ENCODE peak calls at places on chromosome 12, in seven cellular contexts. One of them, this sample, is unnamed.

GRCh38 chr12:94242871-94243270 is 94.5 kb downstream of the PLXNC1 start:
- DNase-seq in fibroblast of pulmonary artery: no peak
- DNase-seq in heart left ventricle: no peak
- DNase-seq in lower lobe of right lung: no peak
- DNase-seq in iPS DF 6.9: no peak
- DNase-seq in tibial nerve: no peak
- DNase-seq in naive thymus-derived CD4-positive, alpha-beta T cell: no peak
- DNase-seq in this sample: no peak

GRCh38 chr12:28939427-28939826 is 209.7 kb upstream of the FAR2 start:
- DNase-seq in fibroblast of pulmonary artery: no peak
- DNase-seq in heart left ventricle: no peak
- DNase-seq in lower lobe of right lung: no peak
- DNase-seq in iPS DF 6.9: no peak
- DNase-seq in tibial nerve: no peak
- DNase-seq in naive thymus-derived CD4-positive, alpha-beta T cell: no peak
- DNase-seq in this sample: no peak

GRCh38 chr12:7869137-7869536 is 3.6 kb downstream of the SLC2A14 start:
- DNase-seq in fibroblast of pulmonary artery: no peak
- DNase-seq in heart left ventricle: no peak
- DNase-seq in lower lobe of right lung: no peak
- DNase-seq in iPS DF 6.9: no peak
- DNase-seq in tibial nerve: no peak
- DNase-seq in naive thymus-derived CD4-positive, alpha-beta T cell: no peak
- DNase-seq in this sample: no peak

GRCh38 chr12:6367969-6368892 is 7.1 kb downstream of the SCNN1A start:
- DNase-seq in fibroblast of pulmonary artery: no peak
- DNase-seq in heart left ventricle: no peak
- DNase-seq in lower lobe of right lung: peak
- DNase-seq in iPS DF 6.9: no peak
- DNase-seq in tibial nerve: no peak
- DNase-seq in naive thymus-derived CD4-positive, alpha-beta T cell: no peak
- DNase-seq in this sample: no peak

GRCh38 chr12:120247621-120248030 is 17.9 kb downstream of the PXN start:
- DNase-seq in fibroblast of pulmonary artery: peak
- DNase-seq in heart left ventricle: no peak
- DNase-seq in lower lobe of right lung: no peak
- DNase-seq in iPS DF 6.9: no peak
- DNase-seq in tibial nerve: no peak
- DNase-seq in naive thymus-derived CD4-positive, alpha-beta T cell: no peak
- DNase-seq in this sample: peak

GRCh38 chr12:122106891-122107660 is 28.5 kb downstream of the MLXIP start:
- DNase-seq in fibroblast of pulmonary artery: no peak
- DNase-seq in heart left ventricle: peak
- DNase-seq in lower lobe of right lung: peak
- DNase-seq in iPS DF 6.9: no peak
- DNase-seq in tibial nerve: no peak
- DNase-seq in naive thymus-derived CD4-positive, alpha-beta T cell: no peak
- DNase-seq in this sample: no peak

GRCh38 chr12:76106631-76107030 is 22.1 kb upstream of the NAP1L1 start:
- DNase-seq in fibroblast of pulmonary artery: no peak
- DNase-seq in heart left ventricle: no peak
- DNase-seq in lower lobe of right lung: no peak
- DNase-seq in iPS DF 6.9: no peak
- DNase-seq in tibial nerve: no peak
- DNase-seq in naive thymus-derived CD4-positive, alpha-beta T cell: no peak
- DNase-seq in this sample: no peak

GRCh38 chr12:39103552-39104165 is 198.3 kb upstream of the CPNE8 start:
- DNase-seq in fibroblast of pulmonary artery: peak
- DNase-seq in heart left ventricle: peak
- DNase-seq in lower lobe of right lung: no peak
- DNase-seq in iPS DF 6.9: peak
- DNase-seq in tibial nerve: no peak
- DNase-seq in naive thymus-derived CD4-positive, alpha-beta T cell: peak
- DNase-seq in this sample: no peak

GRCh38 chr12:89846473-89846872 is 137.8 kb upstream of the ATP2B1 start:
- DNase-seq in fibroblast of pulmonary artery: no peak
- DNase-seq in heart left ventricle: no peak
- DNase-seq in lower lobe of right lung: no peak
- DNase-seq in iPS DF 6.9: no peak
- DNase-seq in tibial nerve: no peak
- DNase-seq in naive thymus-derived CD4-positive, alpha-beta T cell: no peak
- DNase-seq in this sample: no peak

GRCh38 chr12:122028601-122029560 is 7.2 kb downstream of the BCL7A start:
- DNase-seq in fibroblast of pulmonary artery: no peak
- DNase-seq in heart left ventricle: no peak
- DNase-seq in lower lobe of right lung: no peak
- DNase-seq in iPS DF 6.9: no peak
- DNase-seq in tibial nerve: no peak
- DNase-seq in naive thymus-derived CD4-positive, alpha-beta T cell: no peak
- DNase-seq in this sample: no peak

GRCh38 chr12:123034022-123034541 is 53.6 kb downstream of the ARL6IP4 start:
- DNase-seq in fibroblast of pulmonary artery: no peak
- DNase-seq in heart left ventricle: no peak
- DNase-seq in lower lobe of right lung: no peak
- DNase-seq in iPS DF 6.9: no peak
- DNase-seq in tibial nerve: no peak
- DNase-seq in naive thymus-derived CD4-positive, alpha-beta T cell: peak
- DNase-seq in this sample: no peak

GRCh38 chr12:32098112-32098511 is 8.5 kb upstream of the BICD1 start:
- DNase-seq in fibroblast of pulmonary artery: no peak
- DNase-seq in heart left ventricle: no peak
- DNase-seq in lower lobe of right lung: no peak
- DNase-seq in iPS DF 6.9: no peak
- DNase-seq in tibial nerve: no peak
- DNase-seq in naive thymus-derived CD4-positive, alpha-beta T cell: no peak
- DNase-seq in this sample: no peak

GRCh38 chr12:97560359-97560758 is 97.8 kb downstream of the RMST start:
- DNase-seq in fibroblast of pulmonary artery: no peak
- DNase-seq in heart left ventricle: no peak
- DNase-seq in lower lobe of right lung: no peak
- DNase-seq in iPS DF 6.9: no peak
- DNase-seq in tibial nerve: no peak
- DNase-seq in naive thymus-derived CD4-positive, alpha-beta T cell: no peak
- DNase-seq in this sample: no peak

GRCh38 chr12:115577401-115577800 is 700.1 kb downstream of the MED13L start:
- DNase-seq in fibroblast of pulmonary artery: no peak
- DNase-seq in heart left ventricle: no peak
- DNase-seq in lower lobe of right lung: no peak
- DNase-seq in iPS DF 6.9: no peak
- DNase-seq in tibial nerve: no peak
- DNase-seq in naive thymus-derived CD4-positive, alpha-beta T cell: no peak
- DNase-seq in this sample: no peak

GRCh38 chr12:4562034-4562657 is at the start of gene DYRK4:
- DNase-seq in fibroblast of pulmonary artery: peak
- DNase-seq in heart left ventricle: peak
- DNase-seq in lower lobe of right lung: peak
- DNase-seq in iPS DF 6.9: peak
- DNase-seq in tibial nerve: peak
- DNase-seq in naive thymus-derived CD4-positive, alpha-beta T cell: no peak
- DNase-seq in this sample: peak

GRCh38 chr12:110689002-110689600 is at the start of gene HVCN1:
- DNase-seq in fibroblast of pulmonary artery: no peak
- DNase-seq in heart left ventricle: peak
- DNase-seq in lower lobe of right lung: peak
- DNase-seq in iPS DF 6.9: no peak
- DNase-seq in tibial nerve: peak
- DNase-seq in naive thymus-derived CD4-positive, alpha-beta T cell: peak
- DNase-seq in this sample: no peak

GRCh38 chr12:5088586-5089264 is 45.0 kb downstream of the KCNA5 start:
- DNase-seq in fibroblast of pulmonary artery: peak
- DNase-seq in heart left ventricle: peak
- DNase-seq in lower lobe of right lung: no peak
- DNase-seq in iPS DF 6.9: no peak
- DNase-seq in tibial nerve: no peak
- DNase-seq in naive thymus-derived CD4-positive, alpha-beta T cell: no peak
- DNase-seq in this sample: peak

GRCh38 chr12:71870409-71870808 is 30.9 kb downstream of the TBC1D15 start:
- DNase-seq in fibroblast of pulmonary artery: no peak
- DNase-seq in heart left ventricle: no peak
- DNase-seq in lower lobe of right lung: no peak
- DNase-seq in iPS DF 6.9: no peak
- DNase-seq in tibial nerve: no peak
- DNase-seq in naive thymus-derived CD4-positive, alpha-beta T cell: no peak
- DNase-seq in this sample: no peak

GRCh38 chr12:114835031-114835430 is 151.1 kb upstream of the TBX3 start:
- DNase-seq in fibroblast of pulmonary artery: peak
- DNase-seq in heart left ventricle: no peak
- DNase-seq in lower lobe of right lung: no peak
- DNase-seq in iPS DF 6.9: no peak
- DNase-seq in tibial nerve: no peak
- DNase-seq in naive thymus-derived CD4-positive, alpha-beta T cell: no peak
- DNase-seq in this sample: peak

GRCh38 chr12:57896437-57897201 is 44.7 kb upstream of the ATP23 start:
- DNase-seq in fibroblast of pulmonary artery: peak
- DNase-seq in heart left ventricle: peak
- DNase-seq in lower lobe of right lung: peak
- DNase-seq in iPS DF 6.9: no peak
- DNase-seq in tibial nerve: peak
- DNase-seq in naive thymus-derived CD4-positive, alpha-beta T cell: peak
- DNase-seq in this sample: no peak

GRCh38 chr12:57896139-57896436 is 45.3 kb upstream of the ATP23 start:
- DNase-seq in fibroblast of pulmonary artery: peak
- DNase-seq in heart left ventricle: no peak
- DNase-seq in lower lobe of right lung: no peak
- DNase-seq in iPS DF 6.9: no peak
- DNase-seq in tibial nerve: no peak
- DNase-seq in naive thymus-derived CD4-positive, alpha-beta T cell: no peak
- DNase-seq in this sample: no peak

GRCh38 chr12:57893460-57894353 is 47.2 kb upstream of the CTDSP2 start:
- DNase-seq in fibroblast of pulmonary artery: peak
- DNase-seq in heart left ventricle: peak
- DNase-seq in lower lobe of right lung: peak
- DNase-seq in iPS DF 6.9: no peak
- DNase-seq in tibial nerve: peak
- DNase-seq in naive thymus-derived CD4-positive, alpha-beta T cell: no peak
- DNase-seq in this sample: peak

GRCh38 chr12:57894577-57895292 is 46.6 kb upstream of the ATP23 start:
- DNase-seq in fibroblast of pulmonary artery: no peak
- DNase-seq in heart left ventricle: no peak
- DNase-seq in lower lobe of right lung: no peak
- DNase-seq in iPS DF 6.9: no peak
- DNase-seq in tibial nerve: no peak
- DNase-seq in naive thymus-derived CD4-positive, alpha-beta T cell: no peak
- DNase-seq in this sample: no peak

GRCh38 chr12:57895337-57896138 is 45.8 kb upstream of the ATP23 start:
- DNase-seq in fibroblast of pulmonary artery: no peak
- DNase-seq in heart left ventricle: no peak
- DNase-seq in lower lobe of right lung: no peak
- DNase-seq in iPS DF 6.9: no peak
- DNase-seq in tibial nerve: no peak
- DNase-seq in naive thymus-derived CD4-positive, alpha-beta T cell: no peak
- DNase-seq in this sample: no peak
- H3K4me3 ChIP-seq in fibroblast of pulmonary artery: no peak
- H3K4me3 ChIP-seq in heart left ventricle: peak
- H3K4me3 ChIP-seq in lower lobe of right lung: peak
- H3K4me3 ChIP-seq in iPS DF 6.9: no peak
- H3K4me3 ChIP-seq in tibial nerve: no peak
- H3K4me3 ChIP-seq in naive thymus-derived CD4-positive, alpha-beta T cell: no peak
- H3K4me3 ChIP-seq in this sample: no peak

GRCh38 chr12:117844114-117844513 is 124.7 kb downstream of the KSR2 start:
- DNase-seq in fibroblast of pulmonary artery: no peak
- DNase-seq in heart left ventricle: no peak
- DNase-seq in lower lobe of right lung: no peak
- DNase-seq in iPS DF 6.9: no peak
- DNase-seq in tibial nerve: no peak
- DNase-seq in naive thymus-derived CD4-positive, alpha-beta T cell: no peak
- DNase-seq in this sample: no peak
- H3K4me3 ChIP-seq in fibroblast of pulmonary artery: no peak
- H3K4me3 ChIP-seq in heart left ventricle: no peak
- H3K4me3 ChIP-seq in lower lobe of right lung: no peak
- H3K4me3 ChIP-seq in iPS DF 6.9: no peak
- H3K4me3 ChIP-seq in tibial nerve: no peak
- H3K4me3 ChIP-seq in naive thymus-derived CD4-positive, alpha-beta T cell: no peak
- H3K4me3 ChIP-seq in this sample: no peak

GRCh38 chr12:95803817-95804216 is 13.3 kb upstream of the NTN4 start:
- DNase-seq in fibroblast of pulmonary artery: no peak
- DNase-seq in heart left ventricle: no peak
- DNase-seq in lower lobe of right lung: no peak
- DNase-seq in iPS DF 6.9: no peak
- DNase-seq in tibial nerve: no peak
- DNase-seq in naive thymus-derived CD4-positive, alpha-beta T cell: no peak
- DNase-seq in this sample: no peak

GRCh38 chr12:95805864-95806669 is 15.5 kb upstream of the NTN4 start:
- DNase-seq in fibroblast of pulmonary artery: peak
- DNase-seq in heart left ventricle: no peak
- DNase-seq in lower lobe of right lung: no peak
- DNase-seq in iPS DF 6.9: no peak
- DNase-seq in tibial nerve: no peak
- DNase-seq in naive thymus-derived CD4-positive, alpha-beta T cell: no peak
- DNase-seq in this sample: peak

GRCh38 chr12:95804296-95804695 is 13.7 kb upstream of the NTN4 start:
- DNase-seq in fibroblast of pulmonary artery: no peak
- DNase-seq in heart left ventricle: no peak
- DNase-seq in lower lobe of right lung: no peak
- DNase-seq in iPS DF 6.9: no peak
- DNase-seq in tibial nerve: no peak
- DNase-seq in naive thymus-derived CD4-positive, alpha-beta T cell: no peak
- DNase-seq in this sample: no peak

GRCh38 chr12:95808146-95808545 is 17.6 kb upstream of the NTN4 start:
- DNase-seq in fibroblast of pulmonary artery: no peak
- DNase-seq in heart left ventricle: no peak
- DNase-seq in lower lobe of right lung: no peak
- DNase-seq in iPS DF 6.9: no peak
- DNase-seq in tibial nerve: no peak
- DNase-seq in naive thymus-derived CD4-positive, alpha-beta T cell: no peak
- DNase-seq in this sample: no peak

GRCh38 chr12:95802482-95803264 is 12.1 kb upstream of the NTN4 start:
- DNase-seq in fibroblast of pulmonary artery: peak
- DNase-seq in heart left ventricle: no peak
- DNase-seq in lower lobe of right lung: no peak
- DNase-seq in iPS DF 6.9: no peak
- DNase-seq in tibial nerve: no peak
- DNase-seq in naive thymus-derived CD4-positive, alpha-beta T cell: no peak
- DNase-seq in this sample: peak
- H3K4me3 ChIP-seq in fibroblast of pulmonary artery: no peak
- H3K4me3 ChIP-seq in heart left ventricle: no peak
- H3K4me3 ChIP-seq in lower lobe of right lung: no peak
- H3K4me3 ChIP-seq in iPS DF 6.9: no peak
- H3K4me3 ChIP-seq in tibial nerve: no peak
- H3K4me3 ChIP-seq in naive thymus-derived CD4-positive, alpha-beta T cell: no peak
- H3K4me3 ChIP-seq in this sample: no peak

DNA sequence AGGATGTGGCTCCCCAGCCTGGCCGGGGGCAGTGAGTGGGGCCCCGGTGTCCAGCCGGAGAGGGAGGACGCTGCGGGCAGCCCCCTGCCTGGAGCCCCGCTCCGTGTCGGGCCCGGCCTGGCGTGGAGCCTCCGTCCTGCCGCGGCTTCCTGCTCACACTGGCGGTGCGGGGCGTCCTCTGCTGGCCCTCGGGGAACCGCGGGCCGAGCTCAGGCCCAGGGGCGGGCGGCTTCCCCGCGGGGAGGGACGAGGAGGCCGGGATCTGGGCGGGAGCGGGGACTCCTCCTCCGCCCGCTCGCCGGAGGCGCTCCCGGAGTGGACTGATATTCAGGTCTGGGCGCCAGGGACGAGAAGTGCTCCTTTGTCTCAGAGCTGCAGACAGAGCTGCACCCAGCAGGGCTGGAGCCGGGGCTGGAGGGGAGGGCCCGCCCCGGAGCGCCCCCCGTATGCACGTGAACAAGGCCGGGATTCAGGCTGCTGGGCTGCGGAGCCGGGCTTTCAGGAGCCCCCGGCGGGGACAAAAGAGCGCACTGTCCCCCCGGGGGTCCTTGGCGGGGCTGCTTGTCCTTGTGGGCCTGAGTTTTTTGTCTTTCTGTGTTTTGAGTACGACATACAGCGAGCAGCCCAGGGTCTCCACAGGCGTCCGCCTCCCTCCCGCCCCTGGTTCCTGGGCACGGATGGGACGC is 2.3 kb downstream of the MMP17 start:
- DNase-seq in fibroblast of pulmonary artery: peak
- DNase-seq in heart left ventricle: peak
- DNase-seq in lower lobe of right lung: peak
- DNase-seq in iPS DF 6.9: no peak
- DNase-seq in tibial nerve: peak
- DNase-seq in naive thymus-derived CD4-positive, alpha-beta T cell: no peak
- DNase-seq in this sample: peak
- H3K4me3 ChIP-seq in fibroblast of pulmonary artery: peak
- H3K4me3 ChIP-seq in heart left ventricle: peak
- H3K4me3 ChIP-seq in lower lobe of right lung: peak
- H3K4me3 ChIP-seq in iPS DF 6.9: peak
- H3K4me3 ChIP-seq in tibial nerve: peak
- H3K4me3 ChIP-seq in naive thymus-derived CD4-positive, alpha-beta T cell: peak
- H3K4me3 ChIP-seq in this sample: peak